ENCODE peak calls at places on chromosomes 2 and 18, in six cellular contexts. Z is pancreas; L is HCT116; B is right cardiac atrium; W is naive thymus-derived CD4-positive, alpha-beta T cell; N is CD8-positive, alpha-beta T cell. T is an unnamed sample.

GRCh38 chr2:158692372-158693103 is 102.6 kb upstream of the DAPL1 start:
- DNase-seq in Z (no peak), B (no peak), L (no peak), W (no peak), N (no peak), T (no peak)

GRCh38 chr18:51248685-51249084 is 51.2 kb upstream of the MEX3C start:
- DNase-seq in N (no peak), B (no peak), Z (no peak), W (no peak), L (no peak), T (no peak)

GRCh38 chr2:104919127-104919526 is 65.2 kb downstream of the POU3F3 start:
- DNase-seq in W (no peak), N (no peak), B (no peak), Z (no peak), L (no peak), T (no peak)

GRCh38 chr18:55982992-55983391 is 395.0 kb upstream of the TCF4 start:
- DNase-seq in B (no peak), L (no peak), Z (no peak), N (no peak), W (no peak), T (no peak)

GRCh38 chr2:236171213-236172201 is 3.3 kb upstream of the GBX2 start:
- DNase-seq in N (no peak), B (no peak), L (no peak), Z (no peak), W (no peak), T (no peak)

GRCh38 chr18:59517446-59518171 is 158.5 kb upstream of the LMAN1 start:
- DNase-seq in N (no peak), Z (no peak), B (peak), W (no peak), L (no peak), T (no peak)

GRCh38 chr2:150778828-150779227 is 291.4 kb upstream of the RND3 start:
- DNase-seq in W (no peak), N (no peak), L (no peak), Z (no peak), B (no peak), T (no peak)

GRCh38 chr2:54013996-54014395 is 43.2 kb upstream of the PSME4 start:
- DNase-seq in L (no peak), B (no peak), W (no peak), N (no peak), Z (no peak), T (no peak)

GRCh38 chr2:238286551-238286950 is 1.9 kb downstream of the PER2 start:
- DNase-seq in B (peak), W (no peak), Z (peak), N (no peak), L (no peak), T (peak)

GRCh38 chr2:39567507-39567906 is 98.2 kb upstream of the TMEM178A start:
- DNase-seq in Z (no peak), B (no peak), L (no peak), W (no peak), N (no peak), T (no peak)

GRCh38 chr2:217864960-217865359 is 137.8 kb downstream of the TNS1 start:
- DNase-seq in N (no peak), W (no peak), L (no peak), Z (no peak), B (no peak), T (no peak)

GRCh38 chr18:25099838-25100393 is 252.1 kb downstream of the ZNF521 start:
- DNase-seq in Z (no peak), B (no peak), L (no peak), W (no peak), N (no peak), T (no peak)

GRCh38 chr18:3411854-3412268 is 38.1 kb upstream of the TGIF1 start:
- DNase-seq in N (peak), L (no peak), W (peak), Z (no peak), B (peak), T (no peak)

GRCh38 chr2:196427996-196428634 is 211.4 kb upstream of the CCDC150 start:
- DNase-seq in N (no peak), B (no peak), L (no peak), W (no peak), Z (no peak), T (no peak)

GRCh38 chr2:239663364-239663924 is 262.6 kb upstream of the HDAC4 start:
- DNase-seq in Z (no peak), W (no peak), N (no peak), L (no peak), B (no peak), T (no peak)

GRCh38 chr18:73669299-73669698 is 478.3 kb downstream of the FBXO15 start:
- DNase-seq in L (no peak), N (no peak), B (no peak), W (no peak), Z (no peak), T (no peak)

GRCh38 chr2:62014102-62014501 is 108.6 kb downstream of the COMMD1 start:
- DNase-seq in L (no peak), N (no peak), Z (peak), W (no peak), B (peak), T (peak)

GRCh38 chr2:23828256-23828980 is 98.5 kb downstream of the ATAD2B start:
- DNase-seq in W (no peak), N (no peak), Z (no peak), L (no peak), B (no peak), T (no peak)

GRCh38 chr18:62388855-62389760 is 64.0 kb downstream of the TNFRSF11A start:
- DNase-seq in Z (no peak), B (no peak), N (no peak), L (no peak), W (no peak), T (no peak)

GRCh38 chr18:26746284-26747130 is 119.0 kb downstream of the AQP4 start:
- DNase-seq in W (no peak), Z (no peak), L (no peak), B (no peak), N (no peak), T (no peak)

GRCh38 chr2:190497428-190497827 is 37.1 kb downstream of the NEMP2 start:
- DNase-seq in W (no peak), N (no peak), Z (no peak), L (no peak), B (no peak), T (no peak)

GRCh38 chr2:134583462-134583861 is 135.3 kb downstream of the TMEM163 start:
- DNase-seq in W (no peak), L (no peak), B (no peak), Z (no peak), N (no peak), T (no peak)

GRCh38 chr18:70148039-70148438 is 57.4 kb downstream of the RTTN start:
- DNase-seq in B (no peak), W (no peak), L (no peak), N (no peak), Z (no peak), T (no peak)

GRCh38 chr2:205712508-205712907 is 30.2 kb downstream of the NRP2 start:
- DNase-seq in L (no peak), N (no peak), Z (no peak), W (no peak), B (no peak), T (no peak)

GRCh38 chr2:204545861-204546773 is 842 bp downstream of the PARD3B start:
- DNase-seq in W (no peak), N (no peak), Z (no peak), L (no peak), B (peak), T (no peak)

GRCh38 chr2:33484042-33484621 is 7.7 kb downstream of the RASGRP3 start:
- DNase-seq in B (no peak), Z (no peak), W (no peak), L (no peak), N (no peak), T (no peak)

GRCh38 chr2:88880441-88880953 is 189.0 kb downstream of the RPIA start:
- DNase-seq in W (no peak), B (no peak), Z (no peak), N (no peak), L (peak), T (no peak)

GRCh38 chr2:167212054-167212648 is 323.9 kb downstream of the XIRP2 start:
- DNase-seq in B (no peak), W (no peak), Z (no peak), L (peak), N (no peak), T (no peak)

GRCh38 chr2:239773377-239774141 is 251.6 kb downstream of the NDUFA10 start:
- DNase-seq in Z (no peak), N (no peak), L (no peak), B (no peak), W (no peak), T (no peak)

DNA sequence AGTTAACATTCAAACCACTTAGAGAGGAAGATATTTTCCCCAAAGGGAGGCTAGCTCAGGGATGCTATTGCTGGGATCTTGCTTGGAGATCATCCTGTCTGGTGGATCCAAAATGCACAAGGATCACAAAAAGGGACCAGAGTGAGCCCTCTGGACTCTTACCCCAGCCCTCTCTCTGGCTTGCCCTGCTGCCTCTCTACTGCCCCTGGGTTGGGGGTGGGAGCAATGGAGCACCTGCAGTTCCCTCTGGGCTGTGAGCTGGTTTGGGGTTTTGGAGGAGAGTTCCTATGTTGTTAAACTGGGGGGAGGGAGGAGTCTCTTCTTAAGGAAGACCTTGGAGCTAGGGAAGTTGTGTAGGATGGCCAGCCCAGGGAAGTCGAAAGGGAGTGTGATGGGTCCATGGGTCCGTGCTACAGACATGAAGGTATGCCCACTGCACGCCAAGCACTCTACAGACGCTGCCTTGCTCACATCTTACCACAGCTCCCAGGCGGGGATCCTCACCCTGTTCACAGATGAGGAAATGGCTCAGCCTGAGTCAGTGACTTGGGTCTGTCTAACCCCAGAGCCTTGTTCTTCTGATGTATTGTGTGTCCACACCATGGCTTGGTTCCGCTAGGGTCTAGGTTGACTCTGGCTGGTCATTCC is 3.8 kb downstream of the LBH start:
- DNase-seq in Z (no peak), N (peak), L (no peak), B (no peak), W (peak), T (no peak)
- H3K27ac ChIP-seq in Z (no peak), N (peak), L (no peak), B (no peak), W (peak), T (no peak)

GRCh38 chr2:20444993-20445910 is 1.6 kb upstream of the RHOB start:
- DNase-seq in B (no peak), W (no peak), Z (no peak), L (no peak), N (no peak), T (no peak)

GRCh38 chr2:20446917-20447436 is at the start of gene RHOB:
- DNase-seq in W (peak), L (peak), Z (peak), B (peak), N (peak), T (peak)

GRCh38 chr2:20446280-20446916 is 476 bp upstream of the RHOB start:
- DNase-seq in N (no peak), B (peak), L (no peak), Z (no peak), W (no peak), T (peak)

GRCh38 chr2:20443276-20443920 is 3.5 kb upstream of the RHOB start:
- DNase-seq in N (no peak), B (no peak), W (no peak), Z (peak), L (no peak), T (no peak)

GRCh38 chr2:20444113-20444992 is 2.5 kb upstream of the RHOB start:
- DNase-seq in N (no peak), Z (no peak), W (no peak), B (no peak), L (no peak), T (no peak)
- H3K27ac ChIP-seq in N (no peak), Z (peak), W (no peak), B (peak), L (no peak), T (peak)

GRCh38 chr2:188122983-188123382 is 168.7 kb upstream of the GULP1 start:
- DNase-seq in N (no peak), L (no peak), B (no peak), Z (no peak), W (no peak), T (no peak)
- H3K27ac ChIP-seq in N (no peak), L (no peak), B (no peak), Z (no peak), W (no peak), T (no peak)

DNA sequence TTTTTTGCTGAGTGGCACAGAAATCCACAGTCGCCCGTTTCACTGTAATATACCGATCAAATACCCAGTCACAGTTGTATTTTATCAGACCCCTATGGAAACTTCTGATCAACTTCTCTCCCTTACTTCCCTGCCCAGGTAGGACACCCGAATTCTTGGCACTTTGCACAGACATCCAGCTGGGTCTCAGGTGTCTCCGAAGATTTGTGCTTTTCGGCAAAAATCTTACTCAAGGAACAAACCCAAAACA is 596 bp downstream of the MREG start:
- DNase-seq in N (no peak), W (no peak), Z (no peak), L (no peak), B (no peak), T (no peak)
- H3K27ac ChIP-seq in N (peak), W (peak), Z (no peak), L (peak), B (no peak), T (no peak)

DNA sequence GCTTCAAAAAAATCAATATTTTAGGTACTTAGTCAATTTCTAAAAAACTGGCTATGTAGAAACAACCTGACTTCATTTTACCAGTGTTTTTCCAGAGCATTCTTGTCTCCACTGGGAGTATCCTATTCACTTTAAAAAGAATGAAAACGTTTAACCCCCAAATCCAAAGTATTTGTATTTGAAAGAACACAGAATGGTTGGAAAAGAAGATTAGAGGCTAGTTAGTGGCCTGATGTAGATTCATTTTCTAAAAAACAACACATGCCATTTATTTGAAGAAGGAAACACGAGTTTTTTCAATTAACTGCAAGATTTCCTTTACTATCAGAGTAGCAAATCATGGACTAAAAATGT is 74.6 kb downstream of the PLEKHM3 start:
- DNase-seq in N (no peak), B (no peak), L (no peak), W (no peak), Z (no peak), T (no peak)
- H3K27ac ChIP-seq in N (no peak), B (no peak), L (no peak), W (no peak), Z (no peak), T (no peak)

GRCh38 chr2:47021301-47022009 is 105.8 kb upstream of the MCFD2 start:
- DNase-seq in N (no peak), W (no peak), Z (peak), B (no peak), L (no peak), T (no peak)
- H3K27ac ChIP-seq in N (no peak), W (no peak), Z (no peak), B (peak), L (no peak), T (peak)

GRCh38 chr2:71422786-71423185 is 30.6 kb upstream of the DYSF start:
- DNase-seq in B (no peak), N (no peak), L (no peak), Z (no peak), W (no peak), T (no peak)

GRCh38 chr2:71419976-71420375 is 33.4 kb upstream of the DYSF start:
- DNase-seq in L (no peak), B (no peak), N (no peak), Z (no peak), W (no peak), T (no peak)

GRCh38 chr2:71419145-71419544 is 34.2 kb upstream of the DYSF start:
- DNase-seq in W (no peak), L (no peak), N (no peak), B (no peak), Z (no peak), T (no peak)

GRCh38 chr2:71417300-71418202 is 35.8 kb upstream of the DYSF start:
- DNase-seq in Z (no peak), L (peak), B (no peak), W (no peak), N (no peak), T (no peak)
- H3K27ac ChIP-seq in Z (no peak), L (peak), B (no peak), W (peak), N (peak), T (no peak)

DNA sequence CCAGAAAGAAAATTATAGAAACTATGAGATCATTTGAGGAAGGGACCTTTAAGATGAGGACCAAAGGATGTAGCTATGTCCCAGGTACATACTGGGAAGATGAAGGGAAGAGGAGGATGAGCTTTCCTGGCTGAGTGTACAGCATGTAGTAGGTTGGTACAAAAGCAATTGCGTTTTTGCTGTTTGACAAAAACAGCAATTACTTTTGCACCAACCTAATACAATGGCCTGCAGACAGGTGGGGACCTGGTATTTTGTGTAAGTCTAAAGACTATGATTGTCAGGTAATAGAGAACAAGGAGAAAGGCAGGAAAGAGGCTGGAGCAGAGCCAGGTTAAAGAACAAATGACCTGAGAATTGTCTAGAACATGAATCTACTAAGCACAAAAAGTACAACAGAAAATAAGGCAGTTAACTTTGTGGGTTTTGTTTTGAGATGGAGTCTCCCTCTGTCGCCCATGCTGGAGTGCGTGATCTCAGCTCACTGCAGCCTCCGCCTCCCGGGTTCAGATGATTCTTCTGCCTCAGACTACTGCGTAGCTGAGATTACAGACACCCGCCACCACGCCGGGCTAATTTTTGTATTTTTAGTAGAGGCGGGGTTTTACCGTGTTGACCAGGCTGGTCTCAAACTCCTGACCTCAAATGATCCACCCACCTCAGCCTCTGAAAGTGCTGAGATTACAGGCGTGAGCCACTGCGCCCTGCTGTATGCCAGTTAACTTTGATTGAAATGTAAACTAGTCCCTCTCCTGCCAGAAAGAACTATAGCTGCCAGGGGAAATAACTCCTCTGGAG is 3.2 kb upstream of the TGOLN2 start:
- DNase-seq in W (no peak), B (no peak), N (no peak), L (no peak), Z (no peak), T (no peak)
- H3K27ac ChIP-seq in W (no peak), B (no peak), N (no peak), L (no peak), Z (no peak), T (no peak)

DNA sequence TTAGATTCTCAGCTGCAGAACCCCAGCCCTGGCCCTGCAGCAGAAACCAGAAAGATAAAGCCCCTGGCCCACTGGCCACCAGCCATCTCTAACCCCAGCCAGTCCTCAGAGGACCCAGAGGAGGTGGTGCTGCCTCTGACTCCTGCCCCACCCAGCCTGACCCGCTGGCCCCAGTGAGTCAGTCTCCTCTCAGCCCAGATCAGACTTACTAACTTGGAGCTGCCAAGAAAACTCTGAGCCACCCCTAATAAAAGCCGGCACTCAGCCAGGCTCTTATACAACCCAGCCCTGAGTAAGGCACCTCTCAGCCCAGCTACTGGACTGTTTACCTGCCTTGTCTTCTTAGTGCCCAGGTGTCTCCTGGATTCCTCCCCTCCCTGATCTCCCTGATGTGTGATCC is 2.0 kb downstream of the SLC14A2 start:
- DNase-seq in Z (peak), W (no peak), N (no peak), B (peak), L (peak), T (peak)
- H3K27ac ChIP-seq in Z (no peak), W (no peak), N (no peak), B (peak), L (peak), T (no peak)

GRCh38 chr2:234266952-234267351 is 216.4 kb downstream of the SPP2 start:
- DNase-seq in L (no peak), W (no peak), B (no peak), Z (no peak), N (no peak), T (no peak)
- H3K27ac ChIP-seq in L (no peak), W (no peak), B (no peak), Z (no peak), N (no peak), T (no peak)